ENCODE peak calls at places on chromosomes 13 and 19, in five cellular contexts. F is SW480; K is left ventricle myocardium superior; J is stimulated activated CD8-positive, alpha-beta memory T cell treated with anti-CD3 and anti-CD28 coated beads, Interleukin-7, amount 100 ng/mL, for 24 hours; W is memory B cell. V is an unnamed sample.

GRCh38 chr19:23409392-23410048 is 14.2 kb upstream of the ZNF91 start:
- DNase-seq in F (no peak), K (no peak), J (no peak), W (no peak), V (no peak)

GRCh38 chr13:42022796-42023493 is 25.5 kb upstream of the DGKH start:
- DNase-seq in W (no peak), J (no peak), F (no peak), K (no peak), V (no peak)

GRCh38 chr13:102729560-102730275 is 34.9 kb upstream of the METTL21C start:
- DNase-seq in F (peak), W (no peak), J (no peak), K (no peak), V (no peak)

GRCh38 chr13:21133077-21133476 is 43.3 kb downstream of the SKA3 start:
- DNase-seq in K (no peak), W (no peak), J (no peak), F (no peak), V (no peak)

GRCh38 chr19:41325947-41326706 is 16.2 kb downstream of the CCDC97 start:
- DNase-seq in F (peak), J (no peak), K (peak), W (peak), V (no peak)

GRCh38 chr13:48654511-48654910 is 782 bp downstream of the CYSLTR2 start:
- DNase-seq in W (no peak), F (no peak), J (no peak), K (no peak), V (no peak)

GRCh38 chr13:29507356-29507755 is 88.1 kb downstream of the SLC7A1 start:
- DNase-seq in J (no peak), K (no peak), F (no peak), W (no peak), V (no peak)

GRCh38 chr19:45931055-45931454 is 16.5 kb upstream of the NANOS2 start:
- DNase-seq in K (no peak), W (no peak), J (no peak), F (no peak), V (no peak)

GRCh38 chr19:29323972-29324680 is 111.2 kb upstream of the UQCRFS1 start:
- DNase-seq in F (no peak), J (no peak), W (no peak), K (no peak), V (no peak)

GRCh38 chr19:55643003-55643732 is at the start of gene ZNF581:
- DNase-seq in F (peak), K (peak), W (peak), J (peak), V (peak)

GRCh38 chr13:28181413-28181812 is 43.1 kb downstream of the PAN3 start:
- DNase-seq in F (no peak), J (no peak), W (no peak), K (no peak), V (no peak)

GRCh38 chr13:94609196-94609595 is 7.5 kb downstream of the GPR180 start:
- DNase-seq in F (no peak), K (no peak), W (no peak), J (no peak), V (no peak)

GRCh38 chr19:52171321-52172169 is at the start of gene ZNF836:
- DNase-seq in K (peak), F (peak), W (peak), J (peak), V (peak)

GRCh38 chr19:40611096-40611495 is 9.9 kb downstream of the LTBP4 start:
- DNase-seq in K (no peak), W (no peak), F (peak), J (no peak), V (no peak)

GRCh38 chr13:109166807-109167206 is 537.4 kb downstream of the MYO16 start:
- DNase-seq in F (no peak), W (no peak), K (no peak), J (no peak), V (no peak)

GRCh38 chr19:38266981-38267597 is 2.7 kb downstream of the SPINT2 start:
- DNase-seq in W (no peak), F (peak), K (no peak), J (no peak), V (no peak)

GRCh38 chr13:59527500-59527899 is 636.2 kb downstream of the DIAPH3 start:
- DNase-seq in F (no peak), W (no peak), K (no peak), J (no peak), V (no peak)

GRCh38 chr13:43376596-43376995 is 353.2 kb downstream of the DNAJC15 start:
- DNase-seq in J (no peak), F (no peak), K (no peak), W (no peak), V (no peak)

GRCh38 chr13:32362574-32362973 is 47.3 kb downstream of the BRCA2 start:
- DNase-seq in K (no peak), W (no peak), F (no peak), J (no peak), V (no peak)

GRCh38 chr19:48480151-48480475 is 10.9 kb downstream of the CYTH2 start:
- DNase-seq in J (no peak), W (no peak), K (peak), F (peak), V (no peak)

GRCh38 chr19:49559928-49560327 is 20.4 kb downstream of the NOSIP start:
- DNase-seq in W (no peak), F (no peak), K (peak), J (no peak), V (no peak)

GRCh38 chr19:31416548-31416947 is 67.3 kb upstream of the TSHZ3 start:
- DNase-seq in W (no peak), K (no peak), F (no peak), J (no peak), V (no peak)

GRCh38 chr13:34064456-34065205 is 246.7 kb downstream of the RFC3 start:
- DNase-seq in W (no peak), J (no peak), F (no peak), K (no peak), V (no peak)

GRCh38 chr19:54451331-54451871 is 2.4 kb downstream of the LENG8 start:
- DNase-seq in J (no peak), W (no peak), K (no peak), F (no peak), V (no peak)

GRCh38 chr13:41823486-41823885 is 137.4 kb downstream of the VWA8 start:
- DNase-seq in W (no peak), F (no peak), K (no peak), J (no peak), V (no peak)

GRCh38 chr19:18991050-18991449 is 42.3 kb downstream of the SUGP2 start:
- DNase-seq in W (no peak), K (peak), F (no peak), J (no peak), V (no peak)

GRCh38 chr19:4375620-4376228 is 24.6 kb downstream of the SH3GL1 start:
- DNase-seq in W (peak), K (no peak), F (peak), J (no peak), V (no peak)

GRCh38 chr19:42289556-42290041 is 12.3 kb upstream of the PRR19 start:
- DNase-seq in K (no peak), F (no peak), J (no peak), W (no peak), V (no peak)

GRCh38 chr19:1690570-1691307 is 38.3 kb upstream of the TCF3 start:
- DNase-seq in W (peak), J (peak), F (peak), K (peak), V (no peak)

GRCh38 chr13:41546372-41547252 is 89.3 kb downstream of the RGCC start:
- DNase-seq in K (no peak), J (no peak), F (peak), W (no peak), V (no peak)

GRCh38 chr13:42110410-42111155 is 62.1 kb downstream of the DGKH start:
- DNase-seq in F (peak), W (peak), J (no peak), K (no peak), V (no peak)

GRCh38 chr13:33349996-33350826 is 64.7 kb upstream of the STARD13 start:
- DNase-seq in F (peak), K (peak), J (no peak), W (no peak), V (no peak)

GRCh38 chr13:112983428-112984196 is 14.6 kb downstream of the MCF2L start:
- DNase-seq in J (no peak), F (no peak), W (no peak), K (peak), V (no peak)

GRCh38 chr19:10105241-10106099 is 692 bp upstream of the PPAN start:
- DNase-seq in J (peak), F (no peak), W (no peak), K (no peak), V (no peak)

GRCh38 chr19:22530042-22530441 is 104.1 kb upstream of the ZNF492 start:
- DNase-seq in K (no peak), W (no peak), F (no peak), J (no peak), V (no peak)

GRCh38 chr19:5028229-5028886 is 59.4 kb downstream of the KDM4B start:
- DNase-seq in F (no peak), W (no peak), K (no peak), J (no peak), V (no peak)

GRCh38 chr13:79668353-79668752 is 187.4 kb downstream of the NDFIP2 start:
- DNase-seq in F (no peak), W (no peak), J (no peak), K (no peak), V (no peak)

GRCh38 chr13:113648218-113648615 is 9.8 kb downstream of the ATP4B start:
- DNase-seq in W (no peak), F (no peak), J (no peak), K (no peak), V (no peak)

GRCh38 chr19:8209111-8209964 is at the start of gene CERS4:
- DNase-seq in W (peak), J (peak), F (no peak), K (peak), V (peak)

GRCh38 chr13:21426238-21426637 is 32.9 kb downstream of the ZDHHC20 start:
- DNase-seq in F (no peak), J (no peak), K (no peak), W (no peak), V (no peak)